ENCODE peak calls at places on chromosomes 11 and 22, in five cellular contexts. D is C1 segment of cervical spinal cord; Y is EH; C is HTR-8/SVneo; I is effector CD4-positive, alpha-beta T cell. U is an unnamed sample.

GRCh38 chr11:108853864-108854263 is 189.0 kb downstream of the DDX10 start:
- DNase-seq in D (no peak), Y (peak), C (no peak), I (no peak), U (peak)

GRCh38 chr22:17434856-17435255 is 65.6 kb downstream of the CECR2 start:
- DNase-seq in D (peak), Y (no peak), C (no peak), I (no peak), U (no peak)

GRCh38 chr22:46363611-46364321 is 28.3 kb downstream of the TRMU start:
- DNase-seq in D (no peak), Y (no peak), C (no peak), I (no peak), U (no peak)

GRCh38 chr11:125176866-125177265 is 12.3 kb downstream of the PKNOX2 start:
- DNase-seq in D (no peak), Y (no peak), C (no peak), I (no peak), U (no peak)

GRCh38 chr11:69375316-69376154 is 81.6 kb downstream of the MYEOV start:
- DNase-seq in D (no peak), Y (no peak), C (no peak), I (no peak), U (no peak)

GRCh38 chr22:35409783-35410662 is 10.1 kb downstream of the MCM5 start:
- DNase-seq in D (no peak), Y (no peak), C (no peak), I (no peak), U (no peak)

GRCh38 chr11:130121430-130121978 is 38.1 kb upstream of the ST14 start:
- DNase-seq in D (no peak), Y (peak), C (no peak), I (no peak), U (no peak)

GRCh38 chr11:20367313-20367948 is 3.9 kb downstream of the HTATIP2 start:
- DNase-seq in D (peak), Y (peak), C (peak), I (no peak), U (no peak)

GRCh38 chr22:49975543-49976389 is 15.2 kb downstream of the PIM3 start:
- DNase-seq in D (no peak), Y (no peak), C (no peak), I (peak), U (peak)

GRCh38 chr11:45266693-45267451 is 19.3 kb downstream of the SYT13 start:
- DNase-seq in D (no peak), Y (no peak), C (no peak), I (no peak), U (no peak)

GRCh38 chr11:110896358-110896757 is 184.1 kb upstream of the ARHGAP20 start:
- DNase-seq in D (no peak), Y (peak), C (no peak), I (no peak), U (no peak)

GRCh38 chr11:63613517-63614135 is 607 bp downstream of the PLAAT3 start:
- DNase-seq in D (peak), Y (peak), C (peak), I (peak), U (peak)

GRCh38 chr22:28799125-28799833 is 1.1 kb downstream of the XBP1 start:
- DNase-seq in D (peak), Y (peak), C (peak), I (no peak), U (no peak)

GRCh38 chr11:113675003-113675471 is 31.1 kb downstream of the TMPRSS5 start:
- DNase-seq in D (no peak), Y (peak), C (peak), I (no peak), U (no peak)

U was measured in naive thymus-derived CD4-positive, alpha-beta T cell.